ENCODE peak calls at places on chromosomes 7 and 10, in nine cellular contexts. D is coronary artery, H is cardiac fibroblast, R is BJ, G is AG04450, V is body of pancreas, I is right atrium auricular region, M is nephron progenitor cell, A is fibroblast of pulmonary artery. T is an unnamed sample.

GRCh38 chr7:5578441-5579024 is 154.9 kb upstream of the TNRC18 start:
- DNase-seq in D (no peak), H (no peak), R (no peak), G (no peak), V (no peak), I (no peak), M (no peak), A (no peak), T (no peak)

GRCh38 chr10:12846718-12847117 is 154.8 kb downstream of the CCDC3 start:
- DNase-seq in D (no peak), H (peak), R (no peak), G (no peak), V (no peak), I (peak), M (no peak), A (peak), T (no peak)

GRCh38 chr10:7767209-7767608 is 20.6 kb downstream of the KIN start:
- DNase-seq in D (no peak), H (peak), R (no peak), G (peak), V (no peak), I (no peak), M (no peak), A (peak), T (no peak)

GRCh38 chr7:70752794-70753241 is 379.1 kb upstream of the GALNT17 start:
- DNase-seq in D (no peak), H (peak), R (no peak), G (peak), V (no peak), I (no peak), M (no peak), A (peak), T (no peak)

GRCh38 chr10:110273474-110273873 is 31.2 kb downstream of the SMNDC1 start:
- DNase-seq in D (peak), H (peak), R (no peak), G (peak), V (peak), I (peak), M (no peak), A (peak), T (peak)

GRCh38 chr7:33423646-33424020 is 294.3 kb downstream of the BBS9 start:
- DNase-seq in D (no peak), H (peak), R (no peak), G (no peak), V (no peak), I (no peak), M (peak), A (peak), T (no peak)

GRCh38 chr10:79399242-79399831 is 46.1 kb downstream of the ZCCHC24 start:
- DNase-seq in D (peak), H (peak), R (peak), G (peak), V (peak), I (peak), M (peak), A (peak), T (no peak)

GRCh38 chr7:94907420-94908203 is at the start of gene PPP1R9A:
- DNase-seq in D (no peak), H (no peak), R (no peak), G (no peak), V (peak), I (no peak), M (peak), A (peak), T (peak)

GRCh38 chr7:93442478-93443224 is 131.9 kb downstream of the CALCR start:
- DNase-seq in D (no peak), H (peak), R (no peak), G (no peak), V (no peak), I (no peak), M (peak), A (peak), T (no peak)

GRCh38 chr7:5554287-5554785 is 130.7 kb upstream of the TNRC18 start:
- DNase-seq in D (no peak), H (no peak), R (no peak), G (no peak), V (no peak), I (no peak), M (no peak), A (no peak), T (no peak)

GRCh38 chr7:96920064-96920463 is 85.3 kb upstream of the DLX6 start:
- DNase-seq in D (no peak), H (no peak), R (no peak), G (no peak), V (no peak), I (no peak), M (no peak), A (no peak), T (no peak)

GRCh38 chr10:1120761-1121160 is 64.6 kb downstream of the WDR37 start:
- DNase-seq in D (peak), H (no peak), R (no peak), G (no peak), V (no peak), I (peak), M (peak), A (no peak), T (no peak)

GRCh38 chr10:117320050-117320665 is 55.1 kb downstream of the PDZD8 start:
- DNase-seq in D (no peak), H (peak), R (no peak), G (no peak), V (no peak), I (no peak), M (peak), A (peak), T (no peak)

GRCh38 chr7:3120513-3120912 is 76.8 kb upstream of the CARD11 start:
- DNase-seq in D (no peak), H (no peak), R (no peak), G (no peak), V (no peak), I (no peak), M (no peak), A (no peak), T (no peak)

GRCh38 chr10:71093531-71093930 is 118.8 kb upstream of the UNC5B start:
- DNase-seq in D (peak), H (no peak), R (no peak), G (no peak), V (no peak), I (peak), M (no peak), A (no peak), T (no peak)

GRCh38 chr7:37116043-37116701 is 332.5 kb downstream of the ELMO1 start:
- DNase-seq in D (no peak), H (no peak), R (no peak), G (no peak), V (no peak), I (no peak), M (no peak), A (no peak), T (no peak)
- TF ChIP-seq CTCF in D (no peak), H (no peak), R (no peak), G (no peak), V (no peak), I (no peak), M (no peak), A (no peak), T (no peak)

GRCh38 chr7:132656846-132657776 is 80.8 kb upstream of the PLXNA4 start:
- DNase-seq in D (no peak), H (peak), R (no peak), G (no peak), V (no peak), I (no peak), M (no peak), A (peak), T (no peak)
- TF ChIP-seq CTCF in D (no peak), H (peak), R (peak), G (peak), V (peak), I (peak), M (peak), A (peak), T (peak)

GRCh38 chr7:75878769-75879596 is at the start of gene RHBDD2:
- DNase-seq in D (peak), H (peak), R (peak), G (peak), V (peak), I (peak), M (peak), A (peak), T (peak)
- TF ChIP-seq CTCF in D (no peak), H (peak), R (peak), G (peak), V (no peak), I (peak), M (no peak), A (no peak), T (no peak)

DNA sequence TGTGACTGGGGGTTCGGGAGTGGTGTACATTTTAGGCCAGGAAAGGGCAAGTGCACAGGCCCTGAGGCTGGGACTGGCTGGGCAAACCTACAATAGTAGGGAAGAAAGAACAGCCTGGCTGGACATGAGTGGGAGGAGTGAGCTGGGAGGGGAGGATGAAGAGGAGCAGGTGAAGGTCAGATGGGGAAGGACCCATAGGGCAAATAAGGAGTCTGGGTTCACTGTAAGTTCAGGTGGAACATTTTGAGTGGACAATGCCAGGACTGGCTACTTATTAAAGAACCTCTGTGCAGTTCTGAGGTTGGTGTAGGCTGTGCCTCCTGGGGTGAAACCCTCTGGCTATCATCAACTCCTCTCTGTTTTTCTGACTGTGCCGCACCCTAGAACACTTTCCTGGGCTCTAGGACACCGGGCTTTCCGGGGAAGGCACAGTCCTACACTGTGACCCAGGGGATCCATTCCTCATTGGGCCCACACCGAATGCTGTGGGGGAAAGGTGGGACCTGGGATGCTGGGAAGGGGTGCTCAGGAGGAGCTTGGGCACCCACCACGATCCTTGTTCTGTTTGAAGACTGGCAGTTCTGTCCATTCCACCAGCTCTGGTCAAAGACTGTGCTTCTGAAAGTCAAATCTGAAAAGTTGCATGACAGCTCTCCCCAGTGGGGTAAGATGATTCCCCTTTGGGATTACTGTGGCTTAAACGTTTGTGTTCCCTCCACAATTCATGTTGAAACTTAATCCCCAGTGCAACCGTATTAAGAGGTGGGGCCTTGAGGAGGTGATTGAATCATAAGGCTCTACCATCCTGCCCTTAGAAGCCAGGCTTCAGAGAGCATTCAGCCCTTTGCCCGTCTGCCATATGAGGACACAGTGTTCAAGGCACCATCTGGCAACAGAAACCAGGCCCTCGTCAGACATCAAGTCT is 4.0 kb upstream of the MMP21 start:
- DNase-seq in D (peak), H (no peak), R (no peak), G (no peak), V (no peak), I (peak), M (no peak), A (no peak), T (no peak)
- TF ChIP-seq CTCF in D (no peak), H (no peak), R (no peak), G (no peak), V (no peak), I (no peak), M (no peak), A (no peak), T (no peak)

GRCh38 chr7:27689878-27690164 is 27.1 kb upstream of the HIBADH start:
- DNase-seq in D (no peak), H (no peak), R (no peak), G (no peak), V (no peak), I (no peak), M (no peak), A (no peak), T (no peak)

GRCh38 chr7:27686315-27686714 is 23.6 kb upstream of the HIBADH start:
- DNase-seq in D (no peak), H (peak), R (no peak), G (no peak), V (no peak), I (no peak), M (no peak), A (peak), T (no peak)

GRCh38 chr7:27688056-27688455 is 25.4 kb upstream of the HIBADH start:
- DNase-seq in D (no peak), H (no peak), R (no peak), G (no peak), V (no peak), I (no peak), M (no peak), A (no peak), T (no peak)

GRCh38 chr7:27690649-27691048 is 28.0 kb upstream of the HIBADH start:
- DNase-seq in D (no peak), H (no peak), R (no peak), G (no peak), V (no peak), I (no peak), M (no peak), A (no peak), T (no peak)

GRCh38 chr7:27689045-27689877 is 26.6 kb upstream of the HIBADH start:
- DNase-seq in D (no peak), H (peak), R (peak), G (no peak), V (peak), I (no peak), M (no peak), A (peak), T (no peak)
- TF ChIP-seq CTCF in D (no peak), H (peak), R (peak), G (peak), V (no peak), I (peak), M (no peak), A (peak), T (no peak)

GRCh38 chr10:9227679-9228365 is 1173.3 kb downstream of the GATA3 start:
- DNase-seq in D (no peak), H (no peak), R (no peak), G (no peak), V (no peak), I (no peak), M (no peak), A (no peak), T (no peak)
- TF ChIP-seq CTCF in D (no peak), H (no peak), R (no peak), G (no peak), V (no peak), I (no peak), M (no peak), A (no peak), T (no peak)

DNA sequence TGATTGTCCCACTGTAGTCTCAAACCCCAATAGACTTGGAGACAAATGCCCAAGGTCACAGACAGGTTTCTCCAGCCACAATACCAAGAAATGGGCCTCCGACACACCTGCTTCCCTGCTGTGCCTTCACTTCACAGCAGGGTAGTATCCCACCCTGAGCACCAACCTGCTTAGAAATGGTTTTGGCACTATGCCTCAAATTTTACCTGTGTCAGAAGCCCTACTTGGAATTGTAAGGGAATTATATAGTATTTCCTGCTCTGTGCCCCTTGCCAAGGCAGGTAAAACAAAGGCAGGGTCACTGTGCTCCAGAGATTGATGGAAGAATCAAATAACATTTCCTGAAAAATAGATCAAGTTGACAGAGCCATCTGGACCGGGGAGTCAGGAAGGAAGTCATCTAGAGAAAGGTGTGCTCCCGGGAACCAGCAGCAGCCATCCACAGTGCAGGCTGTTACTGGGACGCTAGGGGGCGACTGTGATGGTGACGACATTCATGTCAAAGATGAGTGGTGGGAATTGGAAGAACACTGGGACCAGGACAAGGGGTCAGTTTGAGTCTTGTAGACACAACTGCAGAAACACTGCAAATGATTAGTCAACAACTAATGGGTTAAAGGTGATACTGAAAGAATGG is 117.8 kb upstream of the AKR1E2 start:
- DNase-seq in D (no peak), H (no peak), R (no peak), G (no peak), V (no peak), I (no peak), M (peak), A (no peak), T (no peak)
- TF ChIP-seq CTCF in D (no peak), H (peak), R (no peak), G (no peak), V (no peak), I (no peak), M (peak), A (peak), T (no peak)

GRCh38 chr7:10117815-10118214 is 855.9 kb upstream of the PHF14 start:
- DNase-seq in D (no peak), H (no peak), R (no peak), G (no peak), V (no peak), I (no peak), M (no peak), A (no peak), T (no peak)
- TF ChIP-seq CTCF in D (no peak), H (no peak), R (no peak), G (no peak), V (no peak), I (no peak), M (no peak), A (no peak), T (no peak)

GRCh38 chr10:62075912-62076311 is 174.4 kb downstream of the ARID5B start:
- DNase-seq in D (no peak), H (no peak), R (no peak), G (no peak), V (no peak), I (no peak), M (no peak), A (no peak), T (no peak)

GRCh38 chr10:62077330-62078015 is 176.0 kb downstream of the ARID5B start:
- DNase-seq in D (no peak), H (no peak), R (no peak), G (no peak), V (no peak), I (no peak), M (no peak), A (no peak), T (no peak)

GRCh38 chr10:62075414-62075813 is 173.9 kb downstream of the ARID5B start:
- DNase-seq in D (no peak), H (no peak), R (no peak), G (no peak), V (no peak), I (no peak), M (no peak), A (no peak), T (no peak)

GRCh38 chr10:62079885-62080559 is 178.5 kb downstream of the ARID5B start:
- DNase-seq in D (no peak), H (no peak), R (no peak), G (no peak), V (no peak), I (no peak), M (no peak), A (no peak), T (no peak)

GRCh38 chr10:62076872-62077271 is 175.4 kb downstream of the ARID5B start:
- DNase-seq in D (no peak), H (peak), R (peak), G (no peak), V (no peak), I (no peak), M (no peak), A (peak), T (no peak)
- TF ChIP-seq CTCF in D (no peak), H (no peak), R (no peak), G (no peak), V (no peak), I (no peak), M (no peak), A (no peak), T (no peak)

GRCh38 chr10:43420369-43421200 is 11.6 kb upstream of the HNRNPF start:
- DNase-seq in D (peak), H (peak), R (peak), G (no peak), V (peak), I (peak), M (peak), A (peak), T (peak)
- TF ChIP-seq CTCF in D (no peak), H (no peak), R (peak), G (peak), V (no peak), I (peak), M (no peak), A (no peak), T (no peak)